ENCODE peak calls at places on chromosomes 1 and 21, in six cellular contexts. F is GM23338, Q is breast epithelium, M is spleen, T is endothelial cell of umbilical vein, D is transverse colon. W is an unnamed sample.

GRCh38 chr1:71068325-71069240 is 12.3 kb downstream of the ZRANB2 start:
- DNase-seq in M (no peak), Q (no peak), T (no peak), F (no peak), D (no peak), W (no peak)

GRCh38 chr1:158098256-158098655 is 82.4 kb upstream of the CD1D start:
- DNase-seq in T (no peak), D (no peak), Q (no peak), M (peak; percentile 51), F (no peak), W (no peak)

GRCh38 chr1:230124187-230125128 is 57.4 kb downstream of the GALNT2 start:
- DNase-seq in D (no peak), Q (no peak), F (no peak), M (no peak), T (no peak), W (no peak)

GRCh38 chr1:36400825-36401601 is 3.3 kb upstream of the LSM10 start:
- DNase-seq in D (peak; percentile 81), M (peak; percentile 94), F (peak; percentile 87), T (peak; percentile 43), Q (peak; percentile 54), W (peak; percentile 93)

GRCh38 chr1:59043796-59044195 is 253.1 kb upstream of the FGGY start:
- DNase-seq in F (no peak), Q (peak; percentile 54), T (no peak), D (peak; percentile 69), M (no peak), W (peak; percentile 84)

GRCh38 chr1:94974824-94975223 is 47.9 kb upstream of the CNN3 start:
- DNase-seq in D (no peak), Q (no peak), F (no peak), T (no peak), M (no peak), W (no peak)

GRCh38 chr1:55418625-55419024 is 203.5 kb upstream of the USP24 start:
- DNase-seq in F (no peak), D (no peak), Q (no peak), M (no peak), T (no peak), W (no peak)

GRCh38 chr1:229224308-229224707 is 46.6 kb upstream of the RAB4A start:
- DNase-seq in Q (no peak), D (no peak), M (no peak), T (no peak), F (no peak), W (no peak)

GRCh38 chr1:209484429-209484828 is 99.1 kb upstream of the CAMK1G start:
- DNase-seq in D (no peak), F (no peak), Q (no peak), M (no peak), T (no peak), W (no peak)

GRCh38 chr1:82978461-82979324 is 1020.2 kb downstream of the TTLL7 start:
- DNase-seq in M (no peak), F (peak; percentile 73), T (no peak), Q (no peak), D (no peak), W (no peak)

GRCh38 chr21:35737899-35738341 is 322.4 kb downstream of the SETD4 start:
- DNase-seq in Q (no peak), T (no peak), D (no peak), F (no peak), M (no peak), W (no peak)

GRCh38 chr21:25964009-25964408 is 206.6 kb downstream of the APP start:
- DNase-seq in M (no peak), F (no peak), D (no peak), Q (no peak), T (peak; percentile 93), W (no peak)
- TF ChIP-seq POLR2AphosphoS5 in M (peak; percentile 78), F (no peak), D (peak; percentile 19), Q (no peak), T (peak; percentile 96), W (no peak)

GRCh38 chr1:3066250-3066711 is 2.7 kb upstream of the PRDM16 start:
- DNase-seq in D (peak; percentile 6), Q (no peak), M (peak; percentile 70), F (peak; percentile 62), T (no peak), W (peak; percentile 57)
- H3K4me1 ChIP-seq in D (peaks cover 29% of the 10 kb centered on the region), Q (peaks cover 5% of the 10 kb centered on the region), M (peaks cover 4% of the 10 kb centered on the region), F (peaks cover 18% of the 10 kb centered on the region), T (no peaks in the 10 kb centered on the region), W (peaks cover 51% of the 10 kb centered on the region)

GRCh38 chr21:34545079-34545884 is 33.3 kb upstream of the KCNE1 start:
- DNase-seq in D (peak; percentile 47), Q (no peak), T (peak; percentile 39), M (no peak), F (peak; percentile 26), W (no peak)

GRCh38 chr21:34546556-34546955 is 34.5 kb upstream of the KCNE1 start:
- DNase-seq in M (no peak), D (no peak), Q (no peak), F (no peak), T (peak; percentile 75), W (no peak)

GRCh38 chr21:34548782-34549376 is 36.9 kb upstream of the KCNE1 start:
- DNase-seq in Q (no peak), D (no peak), T (no peak), M (no peak), F (no peak), W (no peak)

GRCh38 chr21:34543017-34543416 is 31.0 kb upstream of the KCNE1 start:
- DNase-seq in M (no peak), D (peak; percentile 42), F (no peak), Q (no peak), T (no peak), W (no peak)

DNA sequence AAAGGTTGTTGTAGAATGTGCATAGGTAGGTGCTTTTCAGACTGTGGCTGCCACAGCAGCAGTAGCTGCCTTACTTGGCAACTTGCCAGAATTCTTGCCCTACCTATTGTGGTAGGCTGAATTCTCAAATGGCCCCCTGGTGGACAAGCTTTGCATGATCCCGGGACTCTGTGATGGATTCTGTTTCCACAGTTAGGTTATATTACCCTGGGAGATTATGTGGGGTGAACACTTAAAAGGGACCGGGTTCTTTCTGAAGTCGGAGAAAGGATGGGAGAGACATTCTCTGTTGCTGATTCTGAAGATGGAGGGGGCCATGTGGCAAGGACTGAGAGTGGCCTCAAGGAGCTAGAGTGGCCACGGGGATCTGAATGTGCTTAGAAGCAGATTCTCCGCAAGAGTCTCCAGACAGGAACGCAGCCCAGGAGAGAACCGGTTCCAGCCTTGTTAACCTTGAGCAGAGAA is 32.1 kb upstream of the KCNE1 start:
- DNase-seq in D (peak; percentile 85), F (peak; percentile 92), Q (peak; percentile 76), T (peak; percentile 79), M (no peak), W (no peak)
- TF ChIP-seq POLR2AphosphoS5 in D (peak; percentile 68), F (no peak), Q (no peak), T (peak; percentile 28), M (peak; percentile 72), W (peak; percentile 19)

GRCh38 chr1:53293123-53293522 is 34.7 kb downstream of the LRP8 start:
- DNase-seq in M (no peak), D (no peak), F (no peak), T (peak; percentile 38), Q (no peak), W (no peak)
- H3K4me1 ChIP-seq in M (peaks cover 6% of the 10 kb centered on the region), D (peaks cover 25% of the 10 kb centered on the region), F (no peaks in the 10 kb centered on the region), T (peaks cover 24% of the 10 kb centered on the region), Q (no peaks in the 10 kb centered on the region), W (peaks cover 14% of the 10 kb centered on the region)